ENCODE peak calls at places on chromosomes 3 and 15, in four cellular contexts. S, P, W and Y are unnamed samples.
A peak's percentile ranks its signal among the peaks of the same experiment; 100 is the strongest.

GRCh38 chr3:141426404-141427034 is 58.2 kb downstream of the ZBTB38 start:
- DNase-seq in S (no peak), P (no peak), W (no peak), Y (no peak)

GRCh38 chr3:4394048-4394447 is 73.0 kb downstream of the SUMF1 start:
- DNase-seq in W (no peak), P (no peak), S (no peak), Y (no peak)

GRCh38 chr15:74529911-74530310 is 11.1 kb upstream of the ARID3B start:
- DNase-seq in P (no peak), S (no peak), W (no peak), Y (no peak)

GRCh38 chr15:78390823-78391222 is 47.2 kb upstream of the IREB2 start:
- DNase-seq in W (no peak), S (no peak), P (no peak), Y (no peak)

GRCh38 chr3:23435318-23435717 is 232.2 kb downstream of the UBE2E2 start:
- DNase-seq in P (no peak), S (no peak), W (no peak), Y (no peak)

GRCh38 chr15:72968531-72968922 is 83.7 kb upstream of the NEO1 start:
- DNase-seq in S (no peak), P (no peak), W (no peak), Y (no peak)

GRCh38 chr15:88954431-88955277 is 41.5 kb upstream of the MFGE8 start:
- DNase-seq in S (no peak), P (no peak), W (no peak), Y (no peak)

GRCh38 chr3:152202976-152203626 is 65.6 kb upstream of the MBNL1 start:
- DNase-seq in P (no peak), W (no peak), S (no peak), Y (no peak)

GRCh38 chr3:136678981-136679380 is 73.2 kb downstream of the STAG1 start:
- DNase-seq in P (no peak), W (no peak), S (no peak), Y (no peak)

GRCh38 chr15:75712668-75713337 is at the start of gene CSPG4:
- DNase-seq in S (no peak), P (no peak), W (peak; percentile 72), Y (no peak)

GRCh38 chr3:181230258-181230657 is 240.7 kb upstream of the DNAJC19 start:
- DNase-seq in P (no peak), S (no peak), W (peak; percentile 62), Y (no peak)

GRCh38 chr15:79209116-79209515 is 73.4 kb upstream of the ANKRD34C start:
- DNase-seq in W (no peak), P (peak; percentile 27), S (no peak), Y (no peak)

GRCh38 chr15:80177151-80177550 is 24.4 kb downstream of the FAH start:
- DNase-seq in W (no peak), P (no peak), S (no peak), Y (no peak)

GRCh38 chr15:75655911-75656310 is 8.2 kb downstream of the SNX33 start:
- DNase-seq in W (no peak), S (no peak), P (no peak), Y (no peak)

GRCh38 chr3:37639922-37640321 is 221.8 kb upstream of the CTDSPL start:
- DNase-seq in W (no peak), S (no peak), P (no peak), Y (no peak)

GRCh38 chr3:56819016-56819809 is 17.5 kb upstream of the ARHGEF3 start:
- DNase-seq in W (no peak), S (no peak), P (peak; percentile 85), Y (no peak)

GRCh38 chr15:95875141-95875643 is 455.3 kb upstream of the NR2F2 start:
- DNase-seq in P (peak; percentile 3), S (no peak), W (no peak), Y (no peak)

GRCh38 chr3:66923991-66924390 is 74.1 kb upstream of the KBTBD8 start:
- DNase-seq in S (no peak), W (no peak), P (no peak), Y (no peak)

GRCh38 chr3:105527538-105527937 is 160.8 kb downstream of the ALCAM start:
- DNase-seq in W (no peak), S (no peak), P (no peak), Y (no peak)

GRCh38 chr3:140816804-140817203 is 124.8 kb upstream of the SLC25A36 start:
- DNase-seq in S (no peak), W (no peak), P (no peak), Y (no peak)

GRCh38 chr15:80773792-80774352 is 5.3 kb upstream of the CEMIP start:
- DNase-seq in S (no peak), P (no peak), W (no peak), Y (no peak)

GRCh38 chr3:157073810-157074209 is 86.1 kb downstream of the CCNL1 start:
- DNase-seq in P (no peak), W (no peak), S (no peak), Y (peak; percentile 42)

GRCh38 chr3:149507491-149508324 is 33.2 kb downstream of the TM4SF4 start:
- DNase-seq in S (no peak), W (no peak), P (no peak), Y (no peak)

GRCh38 chr3:111882194-111882593 is 23.1 kb downstream of the PHLDB2 start:
- DNase-seq in W (no peak), P (no peak), S (no peak), Y (no peak)

GRCh38 chr3:102036015-102036414 is 186.7 kb downstream of the NFKBIZ start:
- DNase-seq in P (no peak), S (no peak), W (no peak), Y (no peak)

GRCh38 chr3:184180165-184180564 is 5.5 kb downstream of the AP2M1 start:
- DNase-seq in S (no peak), W (no peak), P (no peak), Y (no peak)

GRCh38 chr3:173502983-173503568 is 105.5 kb downstream of the NLGN1 start:
- DNase-seq in P (no peak), S (no peak), W (no peak), Y (no peak)

GRCh38 chr15:71282086-71282485 is 166.8 kb downstream of the THSD4 start:
- DNase-seq in W (no peak), P (no peak), S (no peak), Y (no peak)

GRCh38 chr3:193592841-193593665 is at the start of gene OPA1:
- DNase-seq in S (peak; percentile 97), P (peak; percentile 98), W (peak; percentile 97), Y (peak; percentile 97)

GRCh38 chr3:36945326-36945980 is 599 bp upstream of the TRANK1 start:
- DNase-seq in W (no peak), S (no peak), P (no peak), Y (no peak)

GRCh38 chr15:91553455-91553854 is 300.1 kb upstream of the SLCO3A1 start:
- DNase-seq in P (no peak), S (no peak), W (no peak), Y (peak; percentile 10)

GRCh38 chr3:151415289-151415688 is 30.7 kb upstream of the P2RY12 start:
- DNase-seq in P (no peak), W (no peak), S (no peak), Y (no peak)

GRCh38 chr3:32224047-32224446 is 14.4 kb upstream of the CMTM8 start:
- DNase-seq in P (no peak), W (no peak), S (no peak), Y (no peak)

GRCh38 chr15:51327081-51327480 is 11.3 kb downstream of the CYP19A1 start:
- DNase-seq in S (no peak), W (no peak), P (no peak), Y (no peak)

GRCh38 chr3:52834871-52835501 is at the start of gene MUSTN1:
- DNase-seq in P (peak; percentile 59), W (no peak), S (no peak), Y (no peak)

GRCh38 chr3:139937674-139938279 is 2.8 kb downstream of the CLSTN2 start:
- DNase-seq in P (no peak), W (no peak), S (peak; percentile 17), Y (peak; percentile 59)

GRCh38 chr3:38168988-38169363 is 3.6 kb downstream of the OXSR1 start:
- DNase-seq in W (no peak), S (no peak), P (no peak), Y (no peak)

GRCh38 chr3:70774641-70775040 is 462.2 kb upstream of the MDFIC2 start:
- DNase-seq in S (no peak), W (no peak), P (no peak), Y (no peak)

GRCh38 chr3:180705619-180706018 is 26.3 kb upstream of the CCDC39 start:
- DNase-seq in W (no peak), S (no peak), P (no peak), Y (no peak)

GRCh38 chr3:16033889-16034687 is 140.4 kb upstream of the GALNT15 start:
- DNase-seq in P (no peak), W (no peak), S (no peak), Y (no peak)
- TF ChIP-seq SIN3A in P (no peak), W (no peak), S (no peak), Y (no peak)

DNA sequence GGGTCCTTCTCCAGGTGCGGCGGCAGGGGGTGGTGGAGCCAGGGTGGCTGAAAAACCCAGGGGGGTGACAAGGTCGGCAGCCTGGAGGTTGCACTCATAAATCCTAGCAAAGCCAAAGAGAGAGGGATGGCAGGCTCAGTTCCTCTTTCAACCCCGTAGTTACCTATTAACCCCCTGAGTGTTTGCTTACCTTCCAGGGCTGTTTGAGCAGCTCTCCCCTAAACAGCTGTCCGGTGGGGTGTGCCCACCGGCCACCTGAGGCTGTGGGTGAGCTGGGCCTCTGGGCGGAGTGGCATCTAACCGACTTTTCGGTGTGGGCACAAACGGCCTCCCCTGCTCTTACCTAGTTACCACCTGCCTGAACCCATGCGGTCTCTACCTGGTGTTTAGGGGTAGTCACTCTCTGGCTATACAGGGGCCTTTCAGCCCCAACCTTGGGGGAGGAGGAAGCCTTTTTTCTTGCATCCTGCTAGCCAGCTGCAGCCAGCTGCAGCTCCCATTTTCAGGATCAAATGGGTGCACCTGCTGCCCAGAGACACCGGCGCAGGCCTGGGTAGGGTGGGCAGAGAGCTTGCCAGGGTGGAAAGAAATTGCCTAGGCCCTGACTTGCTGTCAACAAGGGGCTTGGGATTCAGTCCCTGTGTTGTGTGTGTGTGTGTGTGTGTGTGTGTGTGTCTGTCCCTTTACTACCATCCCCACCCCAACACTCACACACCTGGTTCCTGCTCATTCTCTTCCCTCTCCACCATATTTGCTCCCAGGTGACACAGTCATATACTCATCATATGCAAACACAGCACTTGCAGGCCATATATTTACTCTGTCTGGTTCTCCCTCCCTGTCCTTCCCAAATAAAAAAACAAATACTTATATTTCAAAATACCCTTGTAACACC is 3.7 kb downstream of the DLL4 start:
- DNase-seq in S (no peak), P (peak; percentile 75), W (no peak), Y (no peak)
- TF ChIP-seq SIN3A in S (no peak), P (peak; percentile 51), W (no peak), Y (no peak)

GRCh38 chr15:64857421-64857820 is 15.7 kb downstream of the PLEKHO2 start:
- DNase-seq in W (no peak), P (no peak), S (no peak), Y (no peak)
- TF ChIP-seq SIN3A in W (no peak), P (no peak), S (no peak), Y (no peak)

DNA sequence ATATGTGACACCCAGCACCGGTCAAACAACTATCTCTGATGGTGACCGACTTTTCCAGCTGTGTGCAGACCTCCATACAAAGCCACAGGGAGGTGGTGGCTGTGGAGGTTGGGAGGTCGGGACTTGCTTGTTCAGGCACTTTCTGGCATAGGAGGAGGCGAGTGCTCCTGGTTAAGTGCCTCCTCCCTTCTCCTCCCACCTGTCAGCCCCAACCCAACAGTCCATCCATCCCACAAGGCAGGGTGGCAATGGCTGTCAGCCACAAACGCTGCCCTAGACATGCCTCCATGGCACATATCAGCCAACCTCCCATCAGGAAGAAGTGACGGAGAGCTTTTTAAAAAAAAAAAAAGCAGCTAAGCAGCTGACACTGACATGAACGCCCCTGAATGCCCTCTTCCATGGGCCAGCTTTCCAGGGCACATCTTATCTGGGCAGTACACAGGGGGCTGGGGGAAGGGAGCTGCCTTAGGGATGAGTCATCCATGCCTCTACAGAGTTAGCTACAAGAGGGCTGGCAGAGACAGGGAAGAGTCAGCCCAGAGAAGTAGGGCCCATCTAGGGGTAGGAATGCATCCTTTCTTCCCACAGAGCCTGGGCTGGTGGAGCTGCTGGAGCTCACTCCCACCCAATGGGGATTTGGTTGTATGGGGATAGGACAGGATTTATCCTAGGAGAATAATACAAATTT is 41.2 kb downstream of the CCDC12 start:
- DNase-seq in S (peak; percentile 43), W (no peak), P (peak; percentile 92), Y (peak; percentile 64)
- TF ChIP-seq SIN3A in S (no peak), W (peak; percentile 50), P (no peak), Y (peak; percentile 89)